ENCODE peak calls at places on chromosomes 3 and 15, in eight cellular contexts. B is Peyer's patch; P is stimulated activated CD4-positive, alpha-beta T cell treated with anti-CD3 and anti-CD28 coated beads, Interleukin-12 subunit alpha, Interleukin-12 subunit beta, amount 100 ng/mL, for 48 hours; M is endothelial cell; W is heart left ventricle; D is bronchial epithelial cell; U is T-cell; K is left cardiac atrium. A is an unnamed sample.

GRCh38 chr3:36876181-36876936 is 68.5 kb downstream of the TRANK1 start:
- DNase-seq in B (no peak), P (no peak), M (no peak), W (no peak), D (no peak), U (no peak), K (no peak), A (no peak)

GRCh38 chr3:46946416-46946815 is 30.1 kb downstream of the CCDC12 start:
- DNase-seq in B (no peak), P (no peak), M (no peak), W (peak; percentile 34), D (peak; percentile 92), U (no peak), K (peak; percentile 25), A (peak; percentile 87)

GRCh38 chr3:59313365-59313764 is 263.5 kb upstream of the CFAP20DC start:
- DNase-seq in B (no peak), P (peak; percentile 46), M (peak; percentile 71), W (peak; percentile 70), D (peak; percentile 35), U (no peak), K (peak; percentile 62), A (no peak)

GRCh38 chr3:53109822-53110771 is 20.1 kb downstream of the RFT1 start:
- DNase-seq in B (peak; percentile 67), P (peak; percentile 44), M (peak; percentile 52), W (no peak), D (peak; percentile 87), U (no peak), K (peak; percentile 55), A (no peak)

GRCh38 chr3:45034612-45035252 is 8.6 kb downstream of the CLEC3B start:
- DNase-seq in B (peak; percentile 72), P (no peak), M (no peak), W (peak; percentile 80), D (no peak), U (no peak), K (peak; percentile 71), A (peak; percentile 84)

GRCh38 chr3:35679409-35680080 is 40.2 kb downstream of the ARPP21 start:
- DNase-seq in B (no peak), P (no peak), M (no peak), W (no peak), D (no peak), U (no peak), K (no peak), A (no peak)

GRCh38 chr3:133238015-133238414 is 161.8 kb upstream of the BFSP2 start:
- DNase-seq in B (no peak), P (no peak), M (no peak), W (no peak), D (no peak), U (no peak), K (no peak), A (no peak)

GRCh38 chr3:79329154-79329553 is 438.6 kb downstream of the ROBO1 start:
- DNase-seq in B (no peak), P (no peak), M (no peak), W (no peak), D (peak; percentile 69), U (no peak), K (no peak), A (no peak)

GRCh38 chr3:194485471-194485875 is 1.3 kb downstream of the ATP13A3 start:
- DNase-seq in B (no peak), P (no peak), M (no peak), W (no peak), D (peak; percentile 61), U (no peak), K (no peak), A (no peak)

GRCh38 chr3:171000281-171000680 is 26.2 kb downstream of the SLC2A2 start:
- DNase-seq in B (no peak), P (no peak), M (no peak), W (no peak), D (no peak), U (no peak), K (no peak), A (no peak)

GRCh38 chr3:43497405-43497804 is 124.4 kb downstream of the ANO10 start:
- DNase-seq in B (no peak), P (no peak), M (no peak), W (no peak), D (no peak), U (no peak), K (no peak), A (no peak)

GRCh38 chr3:48125026-48125704 is 63.1 kb downstream of the CDC25A start:
- DNase-seq in B (no peak), P (no peak), M (no peak), W (no peak), D (peak; percentile 72), U (no peak), K (peak; percentile 33), A (no peak)

GRCh38 chr3:185797993-185798830 is 26.6 kb downstream of the IGF2BP2 start:
- DNase-seq in B (no peak), P (no peak), M (no peak), W (no peak), D (peak; percentile 32), U (no peak), K (no peak), A (no peak)

GRCh38 chr3:46987485-46988401 is 8.3 kb downstream of the NBEAL2 start:
- DNase-seq in B (peak; percentile 95), P (peak; percentile 83), M (peak; percentile 64), W (peak; percentile 90), D (peak; percentile 70), U (peak; percentile 86), K (peak; percentile 84), A (peak; percentile 91)

GRCh38 chr3:48478631-48479555 is 25.1 kb downstream of the SHISA5 start:
- DNase-seq in B (peak; percentile 86), P (no peak), M (no peak), W (no peak), D (no peak), U (peak; percentile 51), K (no peak), A (peak; percentile 73)

GRCh38 chr15:101167791-101168462 is 83.9 kb downstream of the CHSY1 start:
- DNase-seq in B (peak; percentile 57), P (peak; percentile 63), M (no peak), W (peak; percentile 83), D (peak; percentile 88), U (no peak), K (peak; percentile 91), A (peak; percentile 90)

GRCh38 chr3:192082733-192083660 is 622.0 kb downstream of the PYDC2 start:
- DNase-seq in B (no peak), P (no peak), M (no peak), W (no peak), D (peak; percentile 46), U (no peak), K (no peak), A (no peak)

GRCh38 chr3:122974764-122975162 is 52.8 kb downstream of the SEMA5B start:
- DNase-seq in B (no peak), P (no peak), M (no peak), W (no peak), D (peak; percentile 35), U (no peak), K (peak; percentile 71), A (peak; percentile 65)

GRCh38 chr3:64190517-64191515 is 34.5 kb downstream of the PRICKLE2 start:
- DNase-seq in B (no peak), P (no peak), M (no peak), W (no peak), D (peak; percentile 98), U (no peak), K (no peak), A (no peak)

GRCh38 chr3:67901681-67902080 is 247.3 kb upstream of the SUCLG2 start:
- DNase-seq in B (no peak), P (no peak), M (no peak), W (no peak), D (no peak), U (no peak), K (no peak), A (no peak)

GRCh38 chr3:127448671-127449070 is 141.9 kb downstream of the TPRA1 start:
- DNase-seq in B (peak; percentile 8), P (no peak), M (no peak), W (no peak), D (no peak), U (no peak), K (no peak), A (peak; percentile 8)

GRCh38 chr3:159904911-159905310 is 83.7 kb upstream of the IL12A start:
- DNase-seq in B (no peak), P (no peak), M (no peak), W (no peak), D (no peak), U (no peak), K (no peak), A (no peak)

GRCh38 chr15:91108421-91108820 is 8.4 kb downstream of the SV2B start:
- DNase-seq in B (no peak), P (no peak), M (no peak), W (no peak), D (no peak), U (no peak), K (no peak), A (no peak)

GRCh38 chr3:138434276-138434874 is at the start of gene ESYT3:
- DNase-seq in B (peak; percentile 86), P (peak; percentile 52), M (peak; percentile 65), W (peak; percentile 84), D (peak; percentile 91), U (peak; percentile 13), K (peak; percentile 83), A (peak; percentile 94)

GRCh38 chr15:58555168-58556027 is 123.6 kb downstream of the LIPC start:
- DNase-seq in B (peak; percentile 43), P (no peak), M (no peak), W (no peak), D (no peak), U (no peak), K (no peak), A (no peak)

GRCh38 chr15:91196768-91197167 is 96.7 kb downstream of the SV2B start:
- DNase-seq in B (no peak), P (no peak), M (no peak), W (no peak), D (no peak), U (no peak), K (no peak), A (no peak)

GRCh38 chr15:73052679-73053397 is 575 bp downstream of the NEO1 start:
- DNase-seq in B (peak; percentile 72), P (peak; percentile 4), M (peak; percentile 73), W (peak; percentile 61), D (peak; percentile 35), U (no peak), K (peak; percentile 30), A (peak; percentile 80)

GRCh38 chr3:24684506-24685023 is 189.9 kb upstream of the THRB start:
- DNase-seq in B (no peak), P (no peak), M (no peak), W (no peak), D (no peak), U (no peak), K (no peak), A (no peak)

GRCh38 chr3:33250712-33251111 is 26.5 kb upstream of the FBXL2 start:
- DNase-seq in B (no peak), P (no peak), M (no peak), W (no peak), D (no peak), U (no peak), K (no peak), A (no peak)

GRCh38 chr3:53180305-53181023 is 19.5 kb downstream of the PRKCD start:
- DNase-seq in B (peak; percentile 84), P (no peak), M (no peak), W (no peak), D (no peak), U (no peak), K (no peak), A (peak; percentile 54)

GRCh38 chr3:146218880-146219866 is 31.7 kb downstream of the PLSCR4 start:
- DNase-seq in B (peak; percentile 65), P (peak; percentile 14), M (peak; percentile 18), W (no peak), D (peak; percentile 32), U (no peak), K (peak; percentile 30), A (no peak)

GRCh38 chr3:17091895-17092294 is 207.1 kb downstream of the PLCL2 start:
- DNase-seq in B (no peak), P (no peak), M (no peak), W (no peak), D (no peak), U (no peak), K (no peak), A (no peak)

GRCh38 chr3:54850484-54851003 is 77.3 kb downstream of the LRTM1 start:
- DNase-seq in B (no peak), P (no peak), M (no peak), W (no peak), D (no peak), U (no peak), K (no peak), A (no peak)

GRCh38 chr3:141015486-141015885 is 35.7 kb upstream of the SPSB4 start:
- DNase-seq in B (no peak), P (no peak), M (no peak), W (no peak), D (peak; percentile 59), U (no peak), K (no peak), A (no peak)

A was measured in kidney.